ENCODE peak calls at places on chromosomes 12 and 14, in four cellular contexts. One of them, this sample, is unnamed.
A peak's percentile ranks its signal among the peaks of the same experiment; 100 is the strongest.

GRCh38 chr12:49876070-49876469 is 27.6 kb downstream of the FAIM2 start:
- DNase-seq in cardiac fibroblast: no peak
- DNase-seq in EL: no peak
- DNase-seq in chondrocyte: no peak
- DNase-seq in this sample: no peak

GRCh38 chr12:95336387-95337067 is 118.9 kb downstream of the VEZT start:
- DNase-seq in EL: peak; percentile 82
- DNase-seq in chondrocyte: no peak
- DNase-seq in cardiac fibroblast: peak; percentile 89
- DNase-seq in this sample: peak; percentile 62

GRCh38 chr12:91885851-91886250 is 259.8 kb downstream of the BTG1 start:
- DNase-seq in cardiac fibroblast: no peak
- DNase-seq in EL: no peak
- DNase-seq in chondrocyte: no peak
- DNase-seq in this sample: no peak

GRCh38 chr14:60945984-60946383 is 34.9 kb downstream of the TRMT5 start:
- DNase-seq in EL: no peak
- DNase-seq in cardiac fibroblast: no peak
- DNase-seq in chondrocyte: no peak
- DNase-seq in this sample: no peak

GRCh38 chr14:42731480-42731879 is 1124.8 kb downstream of the LRFN5 start:
- DNase-seq in cardiac fibroblast: no peak
- DNase-seq in chondrocyte: no peak
- DNase-seq in EL: no peak
- DNase-seq in this sample: no peak

GRCh38 chr12:28500373-28501024 is 310.2 kb downstream of the CCDC91 start:
- DNase-seq in chondrocyte: no peak
- DNase-seq in cardiac fibroblast: peak; percentile 36
- DNase-seq in EL: peak; percentile 15
- DNase-seq in this sample: no peak

GRCh38 chr14:50531595-50532501 is 521 bp downstream of the MAP4K5 start:
- DNase-seq in chondrocyte: peak; percentile 91
- DNase-seq in cardiac fibroblast: peak; percentile 53
- DNase-seq in EL: peak; percentile 60
- DNase-seq in this sample: peak; percentile 11

GRCh38 chr12:126182619-126183236 is 1117.5 kb downstream of the AACS start:
- DNase-seq in cardiac fibroblast: peak; percentile 62
- DNase-seq in EL: no peak
- DNase-seq in chondrocyte: no peak
- DNase-seq in this sample: peak; percentile 33

GRCh38 chr12:58026892-58027891 is 85.8 kb downstream of the ATP23 start:
- DNase-seq in EL: no peak
- DNase-seq in chondrocyte: no peak
- DNase-seq in cardiac fibroblast: peak; percentile 8
- DNase-seq in this sample: no peak

GRCh38 chr12:13811061-13811460 is 170.3 kb downstream of the GRIN2B start:
- DNase-seq in EL: no peak
- DNase-seq in chondrocyte: no peak
- DNase-seq in cardiac fibroblast: no peak
- DNase-seq in this sample: no peak

This sample was measured in H4.